ENCODE peak calls at places on chromosomes 12 and 14, in four cellular contexts. L is HCT116, T is colonic mucosa, S is heart left ventricle. N is an unnamed sample.

GRCh38 chr12:82407481-82407880 is 49.2 kb downstream of the METTL25 start:
- DNase-seq in L (no peak), T (no peak), S (no peak), N (no peak)

GRCh38 chr14:37230551-37231194 is 32.9 kb downstream of the MIPOL1 start:
- DNase-seq in L (peak; percentile 48), T (no peak), S (no peak), N (no peak)

GRCh38 chr12:120115692-120116442 is 686 bp downstream of the RAB35 start:
- DNase-seq in L (peak; percentile 41), T (peak; percentile 44), S (no peak), N (peak; percentile 43)

GRCh38 chr14:99176156-99176945 is 95.6 kb downstream of the BCL11B start:
- DNase-seq in L (no peak), T (no peak), S (no peak), N (no peak)

GRCh38 chr12:58252914-58253313 is 311.5 kb downstream of the ATP23 start:
- DNase-seq in L (no peak), T (no peak), S (no peak), N (no peak)

GRCh38 chr14:101405171-101405883 is 156.0 kb upstream of the DIO3 start:
- DNase-seq in L (no peak), T (no peak), S (no peak), N (no peak)

GRCh38 chr12:12606793-12607589 is 4.7 kb upstream of the CREBL2 start:
- DNase-seq in L (no peak), T (no peak), S (no peak), N (no peak)

GRCh38 chr14:68564826-68565760 is 227.8 kb downstream of the ZFP36L1 start:
- DNase-seq in L (no peak), T (no peak), S (peak; percentile 45), N (no peak)

GRCh38 chr14:86646688-86647687 is 1117.0 kb downstream of the FLRT2 start:
- DNase-seq in L (no peak), T (no peak), S (no peak), N (no peak)

GRCh38 chr14:57480044-57480443 is 13.6 kb downstream of the CCDC198 start:
- DNase-seq in L (no peak), T (no peak), S (no peak), N (no peak)

GRCh38 chr14:76390621-76391020 is 14.7 kb downstream of the ESRRB start:
- DNase-seq in L (no peak), T (no peak), S (no peak), N (no peak)

GRCh38 chr12:49357099-49357678 is 10.1 kb upstream of the SPATS2 start:
- DNase-seq in L (no peak), T (no peak), S (no peak), N (no peak)

GRCh38 chr14:64704743-64705405 is 650 bp downstream of the PLEKHG3 start:
- DNase-seq in L (no peak), T (peak; percentile 57), S (no peak), N (peak; percentile 67)

GRCh38 chr12:23707270-23707669 is 242.2 kb downstream of the SOX5 start:
- DNase-seq in L (no peak), T (no peak), S (no peak), N (no peak)

GRCh38 chr12:561116-561705 is 101.5 kb downstream of the B4GALNT3 start:
- DNase-seq in L (no peak), T (no peak), S (peak; percentile 32), N (no peak)

GRCh38 chr12:96193725-96194571 is at the start of gene ELK3:
- DNase-seq in L (no peak), T (peak; percentile 75), S (peak; percentile 82), N (peak; percentile 69)

GRCh38 chr12:53414756-53415417 is 8.8 kb upstream of the AMHR2 start:
- DNase-seq in L (no peak), T (no peak), S (no peak), N (no peak)

GRCh38 chr14:74917200-74917543 is 5.9 kb downstream of the RPS6KL1 start:
- DNase-seq in L (no peak), T (no peak), S (no peak), N (no peak)

GRCh38 chr14:55451398-55451797 is 11.0 kb upstream of the TBPL2 start:
- DNase-seq in L (no peak), T (no peak), S (no peak), N (no peak)

GRCh38 chr12:83121886-83122622 is 435.3 kb downstream of the TMTC2 start:
- DNase-seq in L (no peak), T (no peak), S (no peak), N (no peak)

GRCh38 chr12:93379432-93380308 is 1.9 kb downstream of the NUDT4 start:
- DNase-seq in L (no peak), T (no peak), S (no peak), N (no peak)

GRCh38 chr12:47888127-47888819 is 16.5 kb downstream of the VDR start:
- DNase-seq in L (no peak), T (peak; percentile 15), S (no peak), N (peak; percentile 38)

GRCh38 chr12:47885566-47885965 is 19.2 kb downstream of the VDR start:
- DNase-seq in L (no peak), T (no peak), S (no peak), N (no peak)

GRCh38 chr12:47887529-47887928 is 17.3 kb downstream of the VDR start:
- DNase-seq in L (no peak), T (peak; percentile 13), S (no peak), N (no peak)

GRCh38 chr12:47885012-47885501 is 19.7 kb downstream of the VDR start:
- DNase-seq in L (no peak), T (peak; percentile 18), S (no peak), N (no peak)

GRCh38 chr12:47886471-47887240 is 18.1 kb downstream of the VDR start:
- DNase-seq in L (no peak), T (no peak), S (no peak), N (no peak)
- TF ChIP-seq CTCF in L (no peak), T (no peak), S (no peak), N (no peak)

DNA sequence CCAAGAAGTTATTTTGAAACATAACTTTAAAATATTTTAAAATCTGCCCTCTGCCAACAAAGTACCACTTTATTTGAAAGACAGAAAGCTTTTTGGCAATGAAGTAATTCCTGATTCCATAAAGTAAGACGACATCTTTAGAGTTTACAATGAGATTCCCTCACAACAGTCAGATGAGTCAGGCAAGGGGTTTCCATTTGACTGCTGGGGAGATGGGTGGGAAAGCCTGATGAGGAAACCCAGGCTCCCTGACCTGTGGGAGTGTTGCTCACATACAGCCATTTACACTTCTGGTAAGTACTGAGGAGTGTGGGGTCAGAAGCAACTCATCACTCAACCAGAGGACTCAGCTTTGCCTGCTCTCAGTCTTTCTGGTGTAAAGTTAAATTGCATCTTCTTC is 10.2 kb downstream of the KITLG start:
- DNase-seq in L (no peak), T (no peak), S (no peak), N (no peak)
- H3K27ac ChIP-seq in L (peak overlapping the region; percentile 34), T (no peak overlapping the region), S (no peak overlapping the region), N (no peak overlapping the region)

GRCh38 chr12:132395192-132395907 is 66.0 kb upstream of the GALNT9 start:
- DNase-seq in L (no peak), T (no peak), S (peak; percentile 14), N (no peak)
- H3K27me3 ChIP-seq in L (no peaks in the 10 kb centered on the region), T (peaks cover 14% of the 10 kb centered on the region), S (peaks cover 30% of the 10 kb centered on the region), N (no peaks in the 10 kb centered on the region)

GRCh38 chr12:52020539-52021336 is 14.0 kb downstream of the TAMALIN start:
- DNase-seq in L (no peak), T (no peak), S (peak; percentile 53), N (peak; percentile 64)
- TF ChIP-seq CTCF in L (peak; percentile 84), T (peak; percentile 44), S (peak; percentile 62), N (peak; percentile 60)

GRCh38 chr12:2324375-2324774 is 271.6 kb downstream of the CACNA1C start:
- DNase-seq in L (no peak), T (peak; percentile 64), S (no peak), N (peak; percentile 82)
- H3K27ac ChIP-seq in L (no peak overlapping the region), T (no peak overlapping the region), S (peak overlapping the region; percentile 47), N (no peak overlapping the region)

DNA sequence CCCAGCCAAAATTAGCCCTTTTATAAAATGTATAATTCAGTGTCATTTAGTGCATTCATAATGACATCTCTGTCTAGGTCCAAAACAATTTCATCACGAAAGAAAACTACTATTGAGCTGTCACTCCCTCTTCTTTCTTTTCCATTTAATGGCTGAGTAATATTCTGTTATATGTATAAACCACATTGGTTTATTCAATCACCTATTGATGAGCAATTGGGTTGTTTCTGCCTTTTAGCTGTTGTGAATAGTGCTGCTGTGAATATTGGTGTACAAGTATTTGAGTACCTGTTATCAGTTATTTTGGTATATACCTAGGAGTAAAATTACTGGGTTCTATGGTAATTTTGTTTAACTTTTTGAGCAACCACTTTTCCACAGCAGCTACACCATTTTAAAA is 7.2 kb downstream of the DNM1L start:
- DNase-seq in L (no peak), T (no peak), S (no peak), N (no peak)
- H3K27me3 ChIP-seq in L (no peaks in the 10 kb centered on the region), T (no peaks in the 10 kb centered on the region), S (no peaks in the 10 kb centered on the region), N (no peaks in the 10 kb centered on the region)

GRCh38 chr12:62332598-62332997 is 72.4 kb downstream of the USP15 start:
- DNase-seq in L (no peak), T (no peak), S (no peak), N (no peak)

GRCh38 chr12:62335057-62335456 is 74.9 kb downstream of the USP15 start:
- DNase-seq in L (no peak), T (no peak), S (no peak), N (no peak)

GRCh38 chr12:62335801-62336200 is 75.6 kb downstream of the USP15 start:
- DNase-seq in L (no peak), T (no peak), S (no peak), N (no peak)

GRCh38 chr12:62328296-62328921 is 68.2 kb downstream of the USP15 start:
- DNase-seq in L (no peak), T (no peak), S (no peak), N (no peak)

DNA sequence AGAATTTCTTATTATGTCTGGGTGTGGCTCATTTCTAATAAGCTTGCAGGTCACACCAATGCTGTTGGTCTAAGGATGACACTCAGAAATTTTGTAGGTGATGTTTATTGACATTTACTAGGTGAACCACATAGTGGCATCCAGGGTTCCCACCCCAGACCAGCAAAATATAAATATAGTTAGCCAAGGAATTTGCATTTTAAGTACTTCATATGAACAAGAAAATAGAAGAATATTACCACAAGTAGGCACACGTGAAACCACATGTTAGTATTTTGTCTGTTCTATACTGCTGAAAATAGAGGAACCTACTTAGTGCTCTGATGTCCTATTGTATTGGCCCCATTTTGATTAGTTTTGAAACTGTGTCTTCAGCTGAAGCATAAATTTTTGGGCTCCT is 71.1 kb downstream of the USP15 start:
- DNase-seq in L (no peak), T (no peak), S (no peak), N (no peak)
- TF ChIP-seq CTCF in L (no peak), T (no peak), S (no peak), N (no peak)

GRCh38 chr12:90036641-90037040 is 328.0 kb upstream of the ATP2B1 start:
- DNase-seq in L (no peak), T (no peak), S (no peak), N (no peak)
- H3K27ac ChIP-seq in L (no peak overlapping the region), T (no peak overlapping the region), S (no peak overlapping the region), N (no peak overlapping the region)

N was measured in body of pancreas.